ENCODE peak calls at places on chromosomes 16 and 17, in five cellular contexts. One of them, this sample, is unnamed.

GRCh38 chr16:9840761-9841665 is 341.2 kb downstream of the GRIN2A start:
- DNase-seq in MCF 10A: no peak
- DNase-seq in DMS 273 treated with DMSO at 0.1 percent for 48 hours: no peak
- DNase-seq in NCI-H1092 treated with DMSO at 0.1 percent for 48 hours: no peak
- DNase-seq in DND-41: no peak
- DNase-seq in this sample: no peak

GRCh38 chr17:48209973-48210372 is 102.4 kb downstream of the SNX11 start:
- DNase-seq in MCF 10A: no peak
- DNase-seq in NCI-H1092 treated with DMSO at 0.1 percent for 48 hours: no peak
- DNase-seq in DND-41: no peak
- DNase-seq in DMS 273 treated with DMSO at 0.1 percent for 48 hours: no peak
- DNase-seq in this sample: no peak

GRCh38 chr17:28950017-28950751 is 1.1 kb downstream of the PHF12 start:
- DNase-seq in MCF 10A: peak; percentile 24
- DNase-seq in DND-41: peak; percentile 73
- DNase-seq in NCI-H1092 treated with DMSO at 0.1 percent for 48 hours: peak; percentile 29
- DNase-seq in DMS 273 treated with DMSO at 0.1 percent for 48 hours: peak; percentile 10
- DNase-seq in this sample: no peak

GRCh38 chr16:85395207-85395912 is 217.8 kb upstream of the GSE1 start:
- DNase-seq in NCI-H1092 treated with DMSO at 0.1 percent for 48 hours: peak; percentile 95
- DNase-seq in DND-41: peak; percentile 56
- DNase-seq in MCF 10A: peak; percentile 99
- DNase-seq in DMS 273 treated with DMSO at 0.1 percent for 48 hours: peak; percentile 97
- DNase-seq in this sample: no peak

GRCh38 chr17:46811978-46812583 is 6.4 kb downstream of the WNT3 start:
- DNase-seq in DMS 273 treated with DMSO at 0.1 percent for 48 hours: no peak
- DNase-seq in DND-41: no peak
- DNase-seq in MCF 10A: peak; percentile 9
- DNase-seq in NCI-H1092 treated with DMSO at 0.1 percent for 48 hours: no peak
- DNase-seq in this sample: no peak

GRCh38 chr17:60149691-60150582 is at the start of gene CA4:
- DNase-seq in MCF 10A: no peak
- DNase-seq in DND-41: no peak
- DNase-seq in DMS 273 treated with DMSO at 0.1 percent for 48 hours: no peak
- DNase-seq in NCI-H1092 treated with DMSO at 0.1 percent for 48 hours: peak; percentile 64
- DNase-seq in this sample: no peak

GRCh38 chr17:58330997-58331814 is 2.6 kb upstream of the TSPOAP1 start:
- DNase-seq in DND-41: peak; percentile 89
- DNase-seq in NCI-H1092 treated with DMSO at 0.1 percent for 48 hours: no peak
- DNase-seq in MCF 10A: no peak
- DNase-seq in DMS 273 treated with DMSO at 0.1 percent for 48 hours: no peak
- DNase-seq in this sample: no peak

GRCh38 chr17:28911411-28912045 is 8.6 kb upstream of the DHRS13 start:
- DNase-seq in MCF 10A: no peak
- DNase-seq in DND-41: no peak
- DNase-seq in DMS 273 treated with DMSO at 0.1 percent for 48 hours: no peak
- DNase-seq in NCI-H1092 treated with DMSO at 0.1 percent for 48 hours: no peak
- DNase-seq in this sample: no peak

GRCh38 chr17:9512323-9513168 is 63.1 kb downstream of the STX8 start:
- DNase-seq in MCF 10A: peak; percentile 81
- DNase-seq in DND-41: no peak
- DNase-seq in NCI-H1092 treated with DMSO at 0.1 percent for 48 hours: no peak
- DNase-seq in DMS 273 treated with DMSO at 0.1 percent for 48 hours: no peak
- DNase-seq in this sample: no peak

GRCh38 chr16:31265329-31266245 is 5.8 kb downstream of the ITGAM start:
- DNase-seq in NCI-H1092 treated with DMSO at 0.1 percent for 48 hours: no peak
- DNase-seq in DND-41: no peak
- DNase-seq in MCF 10A: peak; percentile 72
- DNase-seq in DMS 273 treated with DMSO at 0.1 percent for 48 hours: no peak
- DNase-seq in this sample: no peak

GRCh38 chr16:14186007-14186953 is 115.2 kb downstream of the MRTFB start:
- DNase-seq in MCF 10A: peak; percentile 18
- DNase-seq in NCI-H1092 treated with DMSO at 0.1 percent for 48 hours: peak; percentile 76
- DNase-seq in DND-41: no peak
- DNase-seq in DMS 273 treated with DMSO at 0.1 percent for 48 hours: no peak
- DNase-seq in this sample: no peak

GRCh38 chr17:65587602-65588193 is 26.2 kb upstream of the AXIN2 start:
- DNase-seq in DMS 273 treated with DMSO at 0.1 percent for 48 hours: no peak
- DNase-seq in MCF 10A: no peak
- DNase-seq in DND-41: no peak
- DNase-seq in NCI-H1092 treated with DMSO at 0.1 percent for 48 hours: no peak
- DNase-seq in this sample: no peak

GRCh38 chr17:10071141-10071540 is 127.3 kb downstream of the GAS7 start:
- DNase-seq in NCI-H1092 treated with DMSO at 0.1 percent for 48 hours: no peak
- DNase-seq in DMS 273 treated with DMSO at 0.1 percent for 48 hours: no peak
- DNase-seq in MCF 10A: no peak
- DNase-seq in DND-41: no peak
- DNase-seq in this sample: no peak